ENCODE peak calls at places on chromosomes 4 and X, in seven cellular contexts. D, I, S, F, B, J and U are unnamed samples.
A peak's percentile ranks its signal among the peaks of the same experiment; 100 is the strongest.

GRCh38 chr4:25938251-25939186 is 24.5 kb downstream of the SMIM20 start:
- DNase-seq in D (no peak), I (no peak), S (no peak), F (peak; percentile 77), B (peak; percentile 86), J (no peak), U (peak; percentile 75)

GRCh38 chr4:6748286-6748685 is 32.3 kb downstream of the BLOC1S4 start:
- DNase-seq in D (no peak), I (no peak), S (no peak), F (no peak), B (no peak), J (no peak), U (no peak)

GRCh38 chrX:151397741-151398070 is 700 bp downstream of the VMA21 start:
- DNase-seq in D (no peak), I (no peak), S (no peak), F (no peak), B (peak; percentile 10), J (no peak), U (no peak)

GRCh38 chr4:174579421-174579820 is 57.1 kb upstream of the HPGD start:
- DNase-seq in D (no peak), I (no peak), S (no peak), F (no peak), B (no peak), J (no peak), U (no peak)

GRCh38 chr4:173243321-173243720 is 74.7 kb downstream of the GALNT7 start:
- DNase-seq in D (no peak), I (no peak), S (no peak), F (peak; percentile 88), B (no peak), J (peak; percentile 10), U (peak; percentile 69)

GRCh38 chrX:30196322-30196721 is 19.0 kb upstream of the MAGEB2 start:
- DNase-seq in D (no peak), I (no peak), S (peak; percentile 48), F (peak; percentile 9), B (peak; percentile 11), J (no peak), U (peak; percentile 4)

GRCh38 chrX:54358424-54359211 is 772 bp upstream of the WNK3 start:
- DNase-seq in D (no peak), I (peak; percentile 37), S (peak; percentile 87), F (peak; percentile 41), B (no peak), J (no peak), U (no peak)

GRCh38 chr4:7983296-7983695 is 43.6 kb upstream of the AFAP1 start:
- DNase-seq in D (no peak), I (no peak), S (no peak), F (no peak), B (no peak), J (no peak), U (no peak)

GRCh38 chr4:23789765-23790164 is 100.1 kb downstream of the PPARGC1A start:
- DNase-seq in D (no peak), I (no peak), S (peak; percentile 46), F (peak; percentile 79), B (no peak), J (peak; percentile 47), U (peak; percentile 0)

GRCh38 chr4:114997596-114997995 is 115.8 kb downstream of the NDST4 start:
- DNase-seq in D (no peak), I (no peak), S (no peak), F (no peak), B (no peak), J (no peak), U (no peak)

GRCh38 chr4:101286663-101287062 is 60.7 kb downstream of the PPP3CA start:
- DNase-seq in D (no peak), I (no peak), S (peak; percentile 8), F (no peak), B (no peak), J (no peak), U (no peak)

GRCh38 chr4:123892997-123893745 is 496.6 kb downstream of the SPRY1 start:
- DNase-seq in D (no peak), I (no peak), S (no peak), F (peak; percentile 24), B (no peak), J (peak; percentile 40), U (no peak)

GRCh38 chr4:73653695-73654106 is 33.5 kb upstream of the RASSF6 start:
- DNase-seq in D (no peak), I (no peak), S (peak; percentile 27), F (peak; percentile 62), B (peak; percentile 65), J (peak; percentile 14), U (no peak)

GRCh38 chr4:96483308-96484030 is 643.6 kb downstream of the PDHA2 start:
- DNase-seq in D (no peak), I (no peak), S (peak; percentile 32), F (no peak), B (no peak), J (no peak), U (no peak)

GRCh38 chr4:53532521-53532920 is 58.8 kb downstream of the LNX1 start:
- DNase-seq in D (no peak), I (no peak), S (no peak), F (peak; percentile 53), B (no peak), J (no peak), U (peak; percentile 19)

GRCh38 chr4:142128529-142128928 is 492.1 kb downstream of the IL15 start:
- DNase-seq in D (no peak), I (no peak), S (no peak), F (peak; percentile 39), B (no peak), J (no peak), U (peak; percentile 4)

GRCh38 chr4:38099908-38100407 is 139.8 kb downstream of the PTTG2 start:
- DNase-seq in D (no peak), I (no peak), S (no peak), F (peak; percentile 87), B (no peak), J (no peak), U (peak; percentile 89)

GRCh38 chr4:89140168-89140759 is 28.9 kb downstream of the TIGD2 start:
- DNase-seq in D (no peak), I (no peak), S (no peak), F (no peak), B (no peak), J (no peak), U (no peak)

GRCh38 chr4:164536829-164537228 is 217.1 kb upstream of the SMIM31 start:
- DNase-seq in D (no peak), I (no peak), S (peak; percentile 21), F (peak; percentile 7), B (no peak), J (no peak), U (peak; percentile 69)

GRCh38 chr4:183987529-183987946 is 82.4 kb downstream of the STOX2 start:
- DNase-seq in D (no peak), I (no peak), S (peak; percentile 65), F (peak; percentile 91), B (no peak), J (no peak), U (peak; percentile 38)

GRCh38 chr4:86924805-86925204 is 10.0 kb upstream of the AFF1 start:
- DNase-seq in D (no peak), I (no peak), S (no peak), F (peak; percentile 76), B (no peak), J (no peak), U (peak; percentile 83)

GRCh38 chr4:159206427-159206871 is 103.6 kb downstream of the RAPGEF2 start:
- DNase-seq in D (no peak), I (no peak), S (no peak), F (peak; percentile 76), B (peak; percentile 88), J (no peak), U (peak; percentile 18)

GRCh38 chrX:77528034-77528433 is 80.8 kb downstream of the FGF16 start:
- DNase-seq in D (no peak), I (no peak), S (no peak), F (no peak), B (no peak), J (no peak), U (no peak)

GRCh38 chr4:10135252-10135651 is 18.7 kb upstream of the WDR1 start:
- DNase-seq in D (no peak), I (no peak), S (no peak), F (no peak), B (no peak), J (no peak), U (no peak)

GRCh38 chr4:52035190-52035589 is 2.9 kb downstream of the SGCB start:
- DNase-seq in D (no peak), I (no peak), S (no peak), F (no peak), B (no peak), J (no peak), U (no peak)

GRCh38 chr4:99457676-99458075 is 22.5 kb upstream of the ADH7 start:
- DNase-seq in D (no peak), I (no peak), S (no peak), F (no peak), B (no peak), J (no peak), U (no peak)

GRCh38 chr4:99461623-99462401 is 26.7 kb upstream of the ADH7 start:
- DNase-seq in D (no peak), I (no peak), S (no peak), F (no peak), B (no peak), J (no peak), U (no peak)

GRCh38 chr4:99458911-99459447 is 23.8 kb upstream of the ADH7 start:
- DNase-seq in D (no peak), I (no peak), S (no peak), F (peak; percentile 4), B (no peak), J (no peak), U (no peak)

GRCh38 chr4:99459546-99460042 is 24.5 kb upstream of the ADH7 start:
- DNase-seq in D (no peak), I (no peak), S (no peak), F (no peak), B (no peak), J (no peak), U (no peak)

GRCh38 chr4:99457270-99457669 is 22.1 kb upstream of the ADH7 start:
- DNase-seq in D (no peak), I (no peak), S (peak; percentile 36), F (no peak), B (no peak), J (no peak), U (no peak)
- TF ChIP-seq CTCF in D (no peak), I (no peak), S (peak; percentile 32), F (peak; percentile 34), B (no peak), J (peak; percentile 22), U (peak; percentile 29)

GRCh38 chr4:145609494-145610427 is 9.4 kb upstream of the MMAA start:
- DNase-seq in D (no peak), I (peak; percentile 53), S (peak; percentile 58), F (peak; percentile 77), B (peak; percentile 83), J (peak; percentile 34), U (peak; percentile 59)
- TF ChIP-seq CTCF in D (peak; percentile 75), I (peak; percentile 54), S (peak; percentile 80), F (peak; percentile 84), B (peak; percentile 63), J (peak; percentile 80), U (peak; percentile 88)

DNA sequence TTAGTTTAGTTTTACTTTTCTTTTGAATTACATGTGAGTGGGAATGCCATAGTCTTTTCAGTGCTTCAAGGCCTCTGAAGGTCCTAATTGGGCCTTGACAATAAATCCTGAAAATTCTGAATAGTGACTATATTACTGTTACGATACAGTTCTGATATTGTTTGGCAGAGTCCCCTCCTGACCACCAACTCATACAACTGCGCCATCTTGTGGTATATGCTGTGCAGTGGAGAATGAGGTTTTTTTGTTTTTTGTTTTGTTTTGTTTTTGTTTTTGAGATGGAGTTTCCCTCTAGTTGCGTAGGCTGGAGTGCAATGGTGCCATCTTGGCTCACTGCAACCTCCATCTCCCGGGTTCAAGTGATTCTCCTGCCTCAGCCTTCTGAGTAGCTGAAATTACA is 56.6 kb upstream of the CHRDL1 start:
- DNase-seq in D (no peak), I (no peak), S (peak; percentile 54), F (peak; percentile 5), B (peak; percentile 37), J (no peak), U (no peak)
- TF ChIP-seq CTCF in D (no peak), I (no peak), S (peak; percentile 46), F (peak; percentile 51), B (peak; percentile 44), J (peak; percentile 56), U (peak; percentile 81)

GRCh38 chrX:147838465-147839131 is 73.1 kb upstream of the FMR1 start:
- DNase-seq in D (no peak), I (no peak), S (no peak), F (no peak), B (peak; percentile 12), J (no peak), U (no peak)
- TF ChIP-seq CTCF in D (no peak), I (peak; percentile 30), S (no peak), F (no peak), B (peak; percentile 36), J (no peak), U (peak; percentile 37)